ENCODE peak calls at places on chromosomes 7 and 10, in four cellular contexts. One of them, this sample, is unnamed.

GRCh38 chr10:87622290-87623004 is 37.2 kb upstream of the PAPSS2 start:
- DNase-seq in right atrium auricular region: no peak
- DNase-seq in CD4-positive, alpha-beta T cell: no peak
- DNase-seq in OCI-LY7: no peak
- DNase-seq in this sample: no peak

GRCh38 chr10:683448-684071 is 5.9 kb downstream of the DIP2C start:
- DNase-seq in CD4-positive, alpha-beta T cell: no peak
- DNase-seq in right atrium auricular region: no peak
- DNase-seq in OCI-LY7: no peak
- DNase-seq in this sample: no peak

GRCh38 chr7:123649956-123650355 is 5.7 kb upstream of the LMOD2 start:
- DNase-seq in CD4-positive, alpha-beta T cell: no peak
- DNase-seq in right atrium auricular region: no peak
- DNase-seq in OCI-LY7: no peak
- DNase-seq in this sample: no peak

GRCh38 chr10:119444866-119445265 is 97.7 kb downstream of the RGS10 start:
- DNase-seq in CD4-positive, alpha-beta T cell: no peak
- DNase-seq in OCI-LY7: no peak
- DNase-seq in right atrium auricular region: no peak
- DNase-seq in this sample: no peak

GRCh38 chr7:141486959-141487358 is 64.3 kb upstream of the AGK start:
- DNase-seq in CD4-positive, alpha-beta T cell: no peak
- DNase-seq in OCI-LY7: no peak
- DNase-seq in right atrium auricular region: no peak
- DNase-seq in this sample: no peak

GRCh38 chr7:9189683-9190082 is 756.3 kb downstream of the NXPH1 start:
- DNase-seq in CD4-positive, alpha-beta T cell: no peak
- DNase-seq in OCI-LY7: no peak
- DNase-seq in right atrium auricular region: no peak
- DNase-seq in this sample: no peak

GRCh38 chr10:84634636-84635035 is 306.2 kb downstream of the CCSER2 start:
- DNase-seq in right atrium auricular region: no peak
- DNase-seq in OCI-LY7: peak; percentile 4
- DNase-seq in CD4-positive, alpha-beta T cell: no peak
- DNase-seq in this sample: no peak

GRCh38 chr10:92857904-92858514 is 9.7 kb downstream of the EXOC6 start:
- DNase-seq in CD4-positive, alpha-beta T cell: no peak
- DNase-seq in OCI-LY7: no peak
- DNase-seq in right atrium auricular region: no peak
- DNase-seq in this sample: no peak

GRCh38 chr10:66565999-66566398 is 359.8 kb upstream of the LRRTM3 start:
- DNase-seq in right atrium auricular region: no peak
- DNase-seq in CD4-positive, alpha-beta T cell: no peak
- DNase-seq in OCI-LY7: no peak
- DNase-seq in this sample: no peak

GRCh38 chr7:12054830-12055229 is 156.3 kb upstream of the TMEM106B start:
- DNase-seq in CD4-positive, alpha-beta T cell: no peak
- DNase-seq in right atrium auricular region: no peak
- DNase-seq in OCI-LY7: no peak
- DNase-seq in this sample: no peak

GRCh38 chr7:47501406-47501805 is 80.5 kb downstream of the TNS3 start:
- DNase-seq in right atrium auricular region: no peak
- DNase-seq in CD4-positive, alpha-beta T cell: no peak
- DNase-seq in OCI-LY7: no peak
- DNase-seq in this sample: no peak

GRCh38 chr7:110623436-110623835 is 467.5 kb upstream of the LRRN3 start:
- DNase-seq in CD4-positive, alpha-beta T cell: no peak
- DNase-seq in OCI-LY7: no peak
- DNase-seq in right atrium auricular region: no peak
- DNase-seq in this sample: no peak

GRCh38 chr10:6297951-6298381 is 95.2 kb downstream of the PFKFB3 start:
- DNase-seq in CD4-positive, alpha-beta T cell: no peak
- DNase-seq in OCI-LY7: no peak
- DNase-seq in right atrium auricular region: no peak
- DNase-seq in this sample: no peak

GRCh38 chr10:30057421-30057841 is 2.0 kb downstream of the JCAD start:
- DNase-seq in OCI-LY7: no peak
- DNase-seq in right atrium auricular region: no peak
- DNase-seq in CD4-positive, alpha-beta T cell: no peak
- DNase-seq in this sample: no peak

GRCh38 chr7:51029586-51030230 is 247.0 kb upstream of the GRB10 start:
- DNase-seq in right atrium auricular region: no peak
- DNase-seq in CD4-positive, alpha-beta T cell: no peak
- DNase-seq in OCI-LY7: no peak
- DNase-seq in this sample: no peak

GRCh38 chr7:101507791-101508252 is 121.3 kb downstream of the MYL10 start:
- DNase-seq in CD4-positive, alpha-beta T cell: no peak
- DNase-seq in right atrium auricular region: no peak
- DNase-seq in OCI-LY7: peak; percentile 87
- DNase-seq in this sample: peak; percentile 19

GRCh38 chr7:38699481-38699880 is 68.3 kb upstream of the AMPH start:
- DNase-seq in CD4-positive, alpha-beta T cell: no peak
- DNase-seq in right atrium auricular region: no peak
- DNase-seq in OCI-LY7: no peak
- DNase-seq in this sample: no peak

GRCh38 chr7:144842377-144842851 is 6.6 kb upstream of the TPK1 start:
- DNase-seq in right atrium auricular region: peak; percentile 66
- DNase-seq in OCI-LY7: no peak
- DNase-seq in CD4-positive, alpha-beta T cell: no peak
- DNase-seq in this sample: no peak

GRCh38 chr7:71784180-71784579 is 628.0 kb downstream of the CALN1 start:
- DNase-seq in right atrium auricular region: no peak
- DNase-seq in OCI-LY7: no peak
- DNase-seq in CD4-positive, alpha-beta T cell: no peak
- DNase-seq in this sample: no peak

GRCh38 chr7:149854611-149855367 is 16.6 kb downstream of the ZNF862 start:
- DNase-seq in right atrium auricular region: peak; percentile 70
- DNase-seq in CD4-positive, alpha-beta T cell: peak; percentile 27
- DNase-seq in OCI-LY7: peak; percentile 26
- DNase-seq in this sample: peak; percentile 44

GRCh38 chr10:71218046-71218832 is 5.9 kb downstream of the UNC5B start:
- DNase-seq in CD4-positive, alpha-beta T cell: no peak
- DNase-seq in OCI-LY7: no peak
- DNase-seq in right atrium auricular region: peak; percentile 59
- DNase-seq in this sample: no peak

GRCh38 chr10:116470768-116471415 is 43.2 kb downstream of the PNLIPRP3 start:
- DNase-seq in right atrium auricular region: no peak
- DNase-seq in OCI-LY7: peak; percentile 4
- DNase-seq in CD4-positive, alpha-beta T cell: no peak
- DNase-seq in this sample: no peak

GRCh38 chr10:21533577-21534475 is at the start of gene MLLT10:
- DNase-seq in OCI-LY7: peak; percentile 98
- DNase-seq in CD4-positive, alpha-beta T cell: peak; percentile 92
- DNase-seq in right atrium auricular region: peak; percentile 90
- DNase-seq in this sample: peak; percentile 91
- TF ChIP-seq CTCF in OCI-LY7: no peak
- TF ChIP-seq CTCF in CD4-positive, alpha-beta T cell: peak; percentile 30
- TF ChIP-seq CTCF in right atrium auricular region: no peak
- TF ChIP-seq CTCF in this sample: peak; percentile 54

GRCh38 chr7:2452074-2452507 is 24.1 kb downstream of the GRIFIN start:
- DNase-seq in right atrium auricular region: no peak
- DNase-seq in CD4-positive, alpha-beta T cell: no peak
- DNase-seq in OCI-LY7: no peak
- DNase-seq in this sample: no peak
- H3K27ac ChIP-seq in right atrium auricular region: no peak overlapping the region
- H3K27ac ChIP-seq in CD4-positive, alpha-beta T cell: no peak overlapping the region
- H3K27ac ChIP-seq in OCI-LY7: no peak overlapping the region
- H3K27ac ChIP-seq in this sample: no peak overlapping the region

GRCh38 chr7:78675511-78675910 is 778.0 kb downstream of the MAGI2 start:
- DNase-seq in right atrium auricular region: no peak
- DNase-seq in CD4-positive, alpha-beta T cell: no peak
- DNase-seq in OCI-LY7: no peak
- DNase-seq in this sample: no peak
- TF ChIP-seq CTCF in right atrium auricular region: no peak
- TF ChIP-seq CTCF in CD4-positive, alpha-beta T cell: no peak
- TF ChIP-seq CTCF in OCI-LY7: no peak
- TF ChIP-seq CTCF in this sample: no peak

GRCh38 chr7:99839560-99840011 is 11.8 kb downstream of the CYP3A43 start:
- DNase-seq in right atrium auricular region: no peak
- DNase-seq in CD4-positive, alpha-beta T cell: no peak
- DNase-seq in OCI-LY7: no peak
- DNase-seq in this sample: peak; percentile 60
- H3K27ac ChIP-seq in right atrium auricular region: no peak overlapping the region
- H3K27ac ChIP-seq in CD4-positive, alpha-beta T cell: no peak overlapping the region
- H3K27ac ChIP-seq in OCI-LY7: no peak overlapping the region
- H3K27ac ChIP-seq in this sample: peak overlapping the region; percentile 67

GRCh38 chr10:7956508-7956907 is 98.0 kb upstream of the GATA3 start:
- DNase-seq in right atrium auricular region: no peak
- DNase-seq in CD4-positive, alpha-beta T cell: no peak
- DNase-seq in OCI-LY7: peak; percentile 26
- DNase-seq in this sample: no peak

GRCh38 chr10:7953447-7953846 is 101.0 kb upstream of the GATA3 start:
- DNase-seq in right atrium auricular region: no peak
- DNase-seq in OCI-LY7: no peak
- DNase-seq in CD4-positive, alpha-beta T cell: no peak
- DNase-seq in this sample: no peak

GRCh38 chr10:7955446-7955845 is 99.0 kb upstream of the GATA3 start:
- DNase-seq in right atrium auricular region: no peak
- DNase-seq in OCI-LY7: no peak
- DNase-seq in CD4-positive, alpha-beta T cell: no peak
- DNase-seq in this sample: no peak

GRCh38 chr10:7960108-7960507 is 94.4 kb upstream of the GATA3 start:
- DNase-seq in right atrium auricular region: no peak
- DNase-seq in OCI-LY7: no peak
- DNase-seq in CD4-positive, alpha-beta T cell: no peak
- DNase-seq in this sample: no peak

DNA sequence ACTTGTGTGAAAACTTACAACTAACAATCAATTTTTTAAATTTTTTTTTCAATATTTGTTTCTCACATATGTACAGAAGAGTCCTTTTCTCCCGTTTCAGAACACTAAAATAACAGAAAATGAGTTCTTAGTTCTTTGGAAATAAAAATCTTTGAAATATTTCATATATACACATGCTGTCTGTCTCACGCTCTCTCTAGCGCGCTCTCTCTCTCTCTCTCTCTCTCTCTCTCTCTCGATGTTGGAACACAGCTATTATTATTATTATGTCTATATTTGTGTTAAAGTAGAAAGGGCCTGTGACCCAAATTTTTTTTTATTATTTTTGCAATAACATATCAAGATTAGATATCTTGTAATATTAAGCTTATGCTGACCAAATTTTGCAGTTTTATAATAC is 96.9 kb upstream of the GATA3 start:
- DNase-seq in OCI-LY7: no peak
- DNase-seq in right atrium auricular region: no peak
- DNase-seq in CD4-positive, alpha-beta T cell: no peak
- DNase-seq in this sample: no peak
- TF ChIP-seq CTCF in OCI-LY7: no peak
- TF ChIP-seq CTCF in right atrium auricular region: no peak
- TF ChIP-seq CTCF in CD4-positive, alpha-beta T cell: no peak
- TF ChIP-seq CTCF in this sample: no peak

GRCh38 chr10:73076361-73077183 is 20.1 kb downstream of the P4HA1 start:
- DNase-seq in right atrium auricular region: peak; percentile 75
- DNase-seq in OCI-LY7: peak; percentile 27
- DNase-seq in CD4-positive, alpha-beta T cell: no peak
- DNase-seq in this sample: no peak
- H3K27ac ChIP-seq in right atrium auricular region: peak overlapping the region; percentile 84
- H3K27ac ChIP-seq in OCI-LY7: peak overlapping the region; percentile 9
- H3K27ac ChIP-seq in CD4-positive, alpha-beta T cell: no peak overlapping the region
- H3K27ac ChIP-seq in this sample: peak overlapping the region; percentile 14